ENCODE peak calls at places on chromosomes 6 and 20, in six cellular contexts. One of them, this sample, is unnamed.

GRCh38 chr20:47788741-47789080 is 3.4 kb upstream of the SULF2 start:
- DNase-seq in H1: no peak
- DNase-seq in GM12878: no peak
- DNase-seq in GM12891: no peak
- DNase-seq in HepG2: no peak
- DNase-seq in K562: no peak
- DNase-seq in this sample: no peak

GRCh38 chr20:20009784-20010253 is 7.3 kb upstream of the NAA20 start:
- DNase-seq in H1: no peak
- DNase-seq in GM12878: no peak
- DNase-seq in GM12891: no peak
- DNase-seq in HepG2: peak; percentile 52
- DNase-seq in K562: no peak
- DNase-seq in this sample: no peak

GRCh38 chr6:80502871-80503270 is 396.4 kb downstream of the BCKDHB start:
- DNase-seq in H1: no peak
- DNase-seq in GM12878: no peak
- DNase-seq in GM12891: no peak
- DNase-seq in HepG2: no peak
- DNase-seq in K562: no peak
- DNase-seq in this sample: no peak

GRCh38 chr6:63097222-63097621 is 114.0 kb upstream of the FKBP1C start:
- DNase-seq in H1: no peak
- DNase-seq in GM12878: no peak
- DNase-seq in GM12891: no peak
- DNase-seq in HepG2: no peak
- DNase-seq in K562: no peak
- DNase-seq in this sample: no peak

GRCh38 chr6:128204621-128205020 is 303.8 kb upstream of the THEMIS start:
- DNase-seq in H1: no peak
- DNase-seq in GM12878: no peak
- DNase-seq in GM12891: no peak
- DNase-seq in HepG2: no peak
- DNase-seq in K562: no peak
- DNase-seq in this sample: no peak

GRCh38 chr20:13418263-13419229 is 197.5 kb downstream of the ISM1 start:
- DNase-seq in H1: no peak
- DNase-seq in GM12878: no peak
- DNase-seq in GM12891: no peak
- DNase-seq in HepG2: peak; percentile 98
- DNase-seq in K562: no peak
- DNase-seq in this sample: no peak

GRCh38 chr6:17705428-17705777 is 1.3 kb downstream of the NUP153 start:
- DNase-seq in H1: no peak
- DNase-seq in GM12878: no peak
- DNase-seq in GM12891: no peak
- DNase-seq in HepG2: peak; percentile 37
- DNase-seq in K562: peak; percentile 77
- DNase-seq in this sample: no peak

GRCh38 chr20:652611-653109 is 340 bp downstream of the SRXN1 start:
- DNase-seq in H1: no peak
- DNase-seq in GM12878: no peak
- DNase-seq in GM12891: no peak
- DNase-seq in HepG2: no peak
- DNase-seq in K562: peak; percentile 43
- DNase-seq in this sample: no peak

GRCh38 chr20:51837876-51838420 is 35.6 kb upstream of the SALL4 start:
- DNase-seq in H1: no peak
- DNase-seq in GM12878: no peak
- DNase-seq in GM12891: no peak
- DNase-seq in HepG2: no peak
- DNase-seq in K562: no peak
- DNase-seq in this sample: no peak

GRCh38 chr6:52558266-52559000 is 18.4 kb downstream of the TRAM2 start:
- DNase-seq in H1: no peak
- DNase-seq in GM12878: no peak
- DNase-seq in GM12891: no peak
- DNase-seq in HepG2: no peak
- DNase-seq in K562: no peak
- DNase-seq in this sample: no peak

GRCh38 chr6:105193647-105194046 is 13.8 kb upstream of the POPDC3 start:
- DNase-seq in H1: no peak
- DNase-seq in GM12878: no peak
- DNase-seq in GM12891: no peak
- DNase-seq in HepG2: no peak
- DNase-seq in K562: no peak
- DNase-seq in this sample: no peak

GRCh38 chr6:402901-403658 is 11.5 kb downstream of the IRF4 start:
- DNase-seq in H1: no peak
- DNase-seq in GM12878: no peak
- DNase-seq in GM12891: no peak
- DNase-seq in HepG2: no peak
- DNase-seq in K562: no peak
- DNase-seq in this sample: no peak

GRCh38 chr6:136952714-136953260 is 30.7 kb downstream of the SLC35D3 start:
- DNase-seq in H1: no peak
- DNase-seq in GM12878: no peak
- DNase-seq in GM12891: no peak
- DNase-seq in HepG2: no peak
- DNase-seq in K562: peak; percentile 23
- DNase-seq in this sample: no peak

GRCh38 chr6:107101661-107102413 is 13.5 kb downstream of the BEND3 start:
- DNase-seq in H1: no peak
- DNase-seq in GM12878: no peak
- DNase-seq in GM12891: no peak
- DNase-seq in HepG2: no peak
- DNase-seq in K562: no peak
- DNase-seq in this sample: no peak

GRCh38 chr6:33143113-33143760 is 49.0 kb downstream of the COL11A2 start:
- DNase-seq in H1: no peak
- DNase-seq in GM12878: no peak
- DNase-seq in GM12891: no peak
- DNase-seq in HepG2: no peak
- DNase-seq in K562: no peak
- DNase-seq in this sample: no peak

GRCh38 chr6:47302043-47302442 is 7.7 kb downstream of the TNFRSF21 start:
- DNase-seq in H1: no peak
- DNase-seq in GM12878: no peak
- DNase-seq in GM12891: no peak
- DNase-seq in HepG2: no peak
- DNase-seq in K562: no peak
- DNase-seq in this sample: no peak

GRCh38 chr20:5919634-5920544 is 30.4 kb downstream of the TRMT6 start:
- DNase-seq in H1: no peak
- DNase-seq in GM12878: no peak
- DNase-seq in GM12891: no peak
- DNase-seq in HepG2: no peak
- DNase-seq in K562: no peak
- DNase-seq in this sample: no peak

GRCh38 chr6:28655164-28655563 is 129.5 kb downstream of the GPX5 start:
- DNase-seq in H1: no peak
- DNase-seq in GM12878: no peak
- DNase-seq in GM12891: no peak
- DNase-seq in HepG2: no peak
- DNase-seq in K562: no peak
- DNase-seq in this sample: no peak

GRCh38 chr6:153090241-153090930 is 40.7 kb downstream of the RGS17 start:
- DNase-seq in H1: no peak
- DNase-seq in GM12878: no peak
- DNase-seq in GM12891: no peak
- DNase-seq in HepG2: no peak
- DNase-seq in K562: no peak
- DNase-seq in this sample: no peak

GRCh38 chr6:149318581-149319286 is 1.2 kb downstream of the TAB2 start:
- DNase-seq in H1: no peak
- DNase-seq in GM12878: no peak
- DNase-seq in GM12891: no peak
- DNase-seq in HepG2: peak; percentile 21
- DNase-seq in K562: peak; percentile 36
- DNase-seq in this sample: no peak

GRCh38 chr20:16615199-16615598 is 42.0 kb upstream of the KIF16B start:
- DNase-seq in H1: no peak
- DNase-seq in GM12878: no peak
- DNase-seq in GM12891: no peak
- DNase-seq in HepG2: no peak
- DNase-seq in K562: peak; percentile 2
- DNase-seq in this sample: no peak

GRCh38 chr6:44073612-44074382 is 53.5 kb downstream of the MRPL14 start:
- DNase-seq in H1: no peak
- DNase-seq in GM12878: no peak
- DNase-seq in GM12891: no peak
- DNase-seq in HepG2: no peak
- DNase-seq in K562: peak; percentile 61
- DNase-seq in this sample: no peak

GRCh38 chr6:156953125-156953477 is 175.9 kb downstream of the ARID1B start:
- DNase-seq in H1: no peak
- DNase-seq in GM12878: no peak
- DNase-seq in GM12891: no peak
- DNase-seq in HepG2: no peak
- DNase-seq in K562: no peak
- DNase-seq in this sample: no peak

GRCh38 chr6:118500130-118501015 is 47.7 kb upstream of the PLN start:
- DNase-seq in H1: no peak
- DNase-seq in GM12878: no peak
- DNase-seq in GM12891: no peak
- DNase-seq in HepG2: no peak
- DNase-seq in K562: no peak
- DNase-seq in this sample: no peak

GRCh38 chr20:37868998-37869861 is 33.7 kb upstream of the VSTM2L start:
- DNase-seq in H1: peak; percentile 17
- DNase-seq in GM12878: no peak
- DNase-seq in GM12891: no peak
- DNase-seq in HepG2: no peak
- DNase-seq in K562: no peak
- DNase-seq in this sample: no peak

GRCh38 chr20:4607287-4607713 is 114.4 kb upstream of the PRND start:
- DNase-seq in H1: peak; percentile 15
- DNase-seq in GM12878: peak; percentile 37
- DNase-seq in GM12891: peak; percentile 25
- DNase-seq in HepG2: peak; percentile 78
- DNase-seq in K562: peak; percentile 61
- DNase-seq in this sample: peak; percentile 27

GRCh38 chr6:30884521-30885480 is 482 bp downstream of the DDR1 start:
- DNase-seq in H1: no peak
- DNase-seq in GM12878: no peak
- DNase-seq in GM12891: peak; percentile 69
- DNase-seq in HepG2: no peak
- DNase-seq in K562: peak; percentile 78
- DNase-seq in this sample: peak; percentile 61

GRCh38 chr6:100506651-100507050 is 41.9 kb upstream of the SIM1 start:
- DNase-seq in H1: no peak
- DNase-seq in GM12878: no peak
- DNase-seq in GM12891: no peak
- DNase-seq in HepG2: no peak
- DNase-seq in K562: no peak
- DNase-seq in this sample: no peak

GRCh38 chr20:49936153-49937022 is at the start of gene RNF114:
- DNase-seq in H1: peak; percentile 44
- DNase-seq in GM12878: no peak
- DNase-seq in GM12891: peak; percentile 91
- DNase-seq in HepG2: peak; percentile 87
- DNase-seq in K562: peak; percentile 94
- DNase-seq in this sample: peak; percentile 95
- TF ChIP-seq POLR2A in H1: peak; percentile 53
- TF ChIP-seq POLR2A in GM12878: peak; percentile 97
- TF ChIP-seq POLR2A in GM12891: peak; percentile 84
- TF ChIP-seq POLR2A in HepG2: peak; percentile 87
- TF ChIP-seq POLR2A in K562: peak; percentile 87
- TF ChIP-seq POLR2A in this sample: peak; percentile 83

DNA sequence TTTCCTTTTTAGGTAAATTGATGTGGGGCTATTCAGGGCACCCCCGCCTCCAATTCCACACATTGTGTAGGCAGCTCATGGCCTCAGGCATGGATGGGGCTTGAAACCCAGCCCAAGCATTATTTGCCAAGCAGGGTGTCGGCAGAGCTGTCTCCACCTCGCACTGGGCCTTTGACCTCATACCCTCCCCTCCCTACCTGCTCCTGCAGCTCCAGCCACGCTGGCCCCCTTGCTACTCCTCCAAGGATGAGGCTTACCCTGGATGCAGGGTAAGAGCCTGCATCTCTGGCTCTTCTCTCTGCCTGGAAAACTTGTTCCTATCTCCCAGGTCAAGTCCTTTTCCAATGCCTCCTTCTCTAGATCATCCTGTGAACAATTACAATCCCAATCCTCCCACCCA is 232.6 kb downstream of the SOD2 start:
- DNase-seq in H1: no peak
- DNase-seq in GM12878: no peak
- DNase-seq in GM12891: no peak
- DNase-seq in HepG2: no peak
- DNase-seq in K562: no peak
- DNase-seq in this sample: no peak
- TF ChIP-seq TAF1 in H1: no peak
- TF ChIP-seq TAF1 in GM12878: no peak
- TF ChIP-seq TAF1 in GM12891: no peak
- TF ChIP-seq TAF1 in HepG2: no peak
- TF ChIP-seq TAF1 in K562: no peak
- TF ChIP-seq TAF1 in this sample: no peak

DNA sequence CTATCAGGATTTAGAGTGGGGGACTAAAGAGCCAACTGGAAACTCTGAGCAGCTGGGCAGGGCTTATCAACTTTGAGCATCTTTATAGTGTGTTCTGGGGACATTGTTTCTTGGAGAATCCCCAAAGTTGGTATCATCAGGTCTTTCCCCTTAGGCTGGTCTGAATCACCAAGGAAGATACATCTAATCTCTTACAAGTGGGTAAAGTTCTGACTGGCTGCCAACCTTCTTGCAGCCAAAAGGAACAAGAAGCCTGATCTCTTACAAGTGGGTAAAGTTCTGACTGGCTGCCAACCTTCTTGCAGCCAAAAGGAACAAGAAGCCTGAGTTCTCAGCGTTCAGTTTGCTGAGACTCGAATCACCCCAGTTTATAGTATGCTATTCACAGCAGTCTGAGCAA is 1.6 kb upstream of the MED23 start:
- DNase-seq in H1: no peak
- DNase-seq in GM12878: no peak
- DNase-seq in GM12891: no peak
- DNase-seq in HepG2: no peak
- DNase-seq in K562: no peak
- DNase-seq in this sample: no peak
- TF ChIP-seq POLR2AphosphoS5 in H1: no peak
- TF ChIP-seq POLR2AphosphoS5 in GM12878: no peak
- TF ChIP-seq POLR2AphosphoS5 in GM12891: no peak
- TF ChIP-seq POLR2AphosphoS5 in HepG2: no peak
- TF ChIP-seq POLR2AphosphoS5 in K562: no peak
- TF ChIP-seq POLR2AphosphoS5 in this sample: no peak

DNA sequence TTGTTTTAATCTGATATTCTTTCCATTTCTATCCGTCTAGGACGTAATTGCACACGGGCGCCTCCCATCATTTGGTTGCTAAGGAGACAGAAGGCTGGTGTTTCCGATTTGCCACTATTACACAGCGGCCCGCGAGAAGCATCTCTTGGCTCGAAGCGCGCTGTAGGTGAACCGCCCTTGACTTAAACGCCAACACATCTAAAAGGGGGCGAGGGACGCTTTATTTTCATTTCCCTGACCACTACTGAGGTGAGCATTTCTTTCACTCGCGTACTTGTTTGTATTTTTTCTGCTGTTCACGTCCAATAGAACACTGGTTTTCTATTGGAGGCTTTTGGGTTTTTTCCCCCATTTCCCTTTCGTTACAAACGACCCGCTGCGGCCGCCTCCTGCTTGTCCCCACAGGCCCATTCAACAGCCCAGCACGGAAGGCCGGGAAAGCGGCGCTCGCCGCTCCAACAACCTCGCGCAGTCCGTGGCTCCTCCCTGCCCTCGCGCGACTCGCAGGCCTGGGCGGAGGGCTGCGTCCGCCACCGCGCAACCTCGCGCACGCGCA is 505 bp upstream of the WRNIP1 start:
- DNase-seq in H1: no peak
- DNase-seq in GM12878: no peak
- DNase-seq in GM12891: peak; percentile 34
- DNase-seq in HepG2: peak; percentile 50
- DNase-seq in K562: peak; percentile 76
- DNase-seq in this sample: peak; percentile 24
- TF ChIP-seq POLR2A in H1: peak; percentile 65
- TF ChIP-seq POLR2A in GM12878: peak; percentile 85
- TF ChIP-seq POLR2A in GM12891: peak; percentile 78
- TF ChIP-seq POLR2A in HepG2: peak; percentile 75
- TF ChIP-seq POLR2A in K562: peak; percentile 91
- TF ChIP-seq POLR2A in this sample: peak; percentile 76